ENCODE peak calls at places on chromosomes 2 and 18, in nine cellular contexts. U is nephron progenitor cell, L is body of pancreas, J is A549, M is neural crest cell, O is tibial nerve, A is HFFc6, Y is choroid plexus epithelial cell, F is AG10803. Q is an unnamed sample.

GRCh38 chr2:37149626-37150322 is 7.0 kb downstream of the EIF2AK2 start:
- DNase-seq in U (no peak), L (no peak), J (no peak), M (no peak), O (no peak), A (no peak), Y (peak), F (no peak), Q (no peak)

GRCh38 chr2:33069894-33070651 is 123.3 kb downstream of the LTBP1 start:
- DNase-seq in U (no peak), L (peak), J (peak), M (no peak), O (no peak), A (peak), Y (peak), F (peak), Q (peak)

GRCh38 chr2:197327776-197328169 is 17.2 kb upstream of the ANKRD44 start:
- DNase-seq in U (no peak), L (no peak), J (no peak), M (no peak), O (no peak), A (no peak), Y (no peak), F (no peak), Q (no peak)

GRCh38 chr2:240500561-240501423 is 57.0 kb downstream of the ANKMY1 start:
- DNase-seq in U (no peak), L (no peak), J (no peak), M (no peak), O (no peak), A (no peak), Y (no peak), F (no peak), Q (no peak)

GRCh38 chr18:10147752-10148151 is 233.9 kb downstream of the VAPA start:
- DNase-seq in U (no peak), L (no peak), J (no peak), M (no peak), O (no peak), A (no peak), Y (no peak), F (no peak), Q (no peak)

GRCh38 chr2:240449764-240450531 is 14.5 kb downstream of the GPC1 start:
- DNase-seq in U (peak), L (no peak), J (peak), M (no peak), O (no peak), A (no peak), Y (peak), F (no peak), Q (no peak)

GRCh38 chr2:19272039-19272438 is 86.4 kb downstream of the OSR1 start:
- DNase-seq in U (no peak), L (no peak), J (no peak), M (no peak), O (no peak), A (no peak), Y (no peak), F (no peak), Q (no peak)

GRCh38 chr2:95329891-95330822 is 33.0 kb downstream of the KCNIP3 start:
- DNase-seq in U (no peak), L (no peak), J (no peak), M (no peak), O (no peak), A (no peak), Y (no peak), F (no peak), Q (no peak)

GRCh38 chr2:113770929-113771328 is 14.5 kb upstream of the SLC35F5 start:
- DNase-seq in U (peak), L (no peak), J (no peak), M (no peak), O (no peak), A (no peak), Y (no peak), F (no peak), Q (no peak)

GRCh38 chr2:169247231-169247630 is 115.1 kb downstream of the LRP2 start:
- DNase-seq in U (no peak), L (no peak), J (no peak), M (no peak), O (no peak), A (no peak), Y (no peak), F (no peak), Q (no peak)

GRCh38 chr2:128867936-128868636 is 549.4 kb upstream of the HS6ST1 start:
- DNase-seq in U (no peak), L (no peak), J (no peak), M (no peak), O (no peak), A (no peak), Y (no peak), F (no peak), Q (no peak)

GRCh38 chr2:27809761-27810241 is 38.3 kb downstream of the MRPL33 start:
- DNase-seq in U (no peak), L (no peak), J (peak), M (no peak), O (no peak), A (peak), Y (peak), F (peak), Q (peak)

GRCh38 chr2:163155279-163155883 is 316.8 kb upstream of the KCNH7 start:
- DNase-seq in U (peak), L (no peak), J (peak), M (no peak), O (no peak), A (peak), Y (peak), F (peak), Q (peak)

GRCh38 chr2:46135230-46135555 is 162.0 kb upstream of the EPAS1 start:
- DNase-seq in U (no peak), L (no peak), J (no peak), M (no peak), O (no peak), A (no peak), Y (no peak), F (no peak), Q (peak)

GRCh38 chr2:74534411-74534810 is 4.7 kb downstream of the HTRA2 start:
- DNase-seq in U (no peak), L (no peak), J (no peak), M (no peak), O (no peak), A (no peak), Y (no peak), F (no peak), Q (no peak)

GRCh38 chr2:74531666-74532065 is 1.9 kb downstream of the HTRA2 start:
- DNase-seq in U (no peak), L (no peak), J (no peak), M (no peak), O (no peak), A (no peak), Y (no peak), F (no peak), Q (no peak)

GRCh38 chr2:74533464-74533863 is 3.7 kb downstream of the HTRA2 start:
- DNase-seq in U (no peak), L (no peak), J (no peak), M (no peak), O (no peak), A (no peak), Y (no peak), F (no peak), Q (no peak)

GRCh38 chr2:74530239-74531161 is 767 bp downstream of the HTRA2 start:
- DNase-seq in U (peak), L (peak), J (no peak), M (peak), O (no peak), A (peak), Y (peak), F (peak), Q (peak)

GRCh38 chr2:74532222-74532621 is 2.5 kb downstream of the HTRA2 start:
- DNase-seq in U (no peak), L (no peak), J (peak), M (no peak), O (no peak), A (peak), Y (peak), F (peak), Q (peak)
- TF ChIP-seq CTCF in U (no peak), L (no peak), J (peak), M (no peak), O (no peak), A (peak), Y (no peak), F (peak), Q (peak)

GRCh38 chr18:58661423-58661822 is 9.8 kb upstream of the MALT1 start:
- DNase-seq in U (no peak), L (no peak), J (no peak), M (no peak), O (no peak), A (no peak), Y (peak), F (peak), Q (peak)
- TF ChIP-seq CTCF in U (no peak), L (no peak), J (peak), M (peak), O (no peak), A (peak), Y (peak), F (peak), Q (peak)

DNA sequence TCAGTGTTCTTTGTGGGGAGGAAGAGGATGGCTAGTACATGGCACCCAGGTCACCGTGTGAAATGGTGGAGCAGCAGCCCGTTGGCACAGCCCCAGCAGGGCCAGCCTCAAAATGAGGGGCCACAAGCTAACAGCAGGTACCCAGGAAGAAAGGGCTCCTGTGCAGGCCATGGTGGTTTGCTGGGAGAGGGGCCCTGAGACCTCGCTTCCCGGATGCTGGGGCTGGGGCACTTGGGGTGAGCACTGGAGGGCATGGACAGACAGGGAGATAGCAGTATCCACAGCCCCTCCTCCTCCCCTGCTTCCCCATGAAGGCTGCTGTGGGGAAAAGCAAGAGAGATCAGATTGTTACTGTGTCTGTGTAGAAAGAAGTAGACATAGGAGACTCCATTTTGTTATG is 16.2 kb upstream of the TEX44 start:
- DNase-seq in U (no peak), L (no peak), J (no peak), M (no peak), O (no peak), A (no peak), Y (no peak), F (no peak), Q (no peak)
- TF ChIP-seq CTCF in U (no peak), L (no peak), J (no peak), M (no peak), O (no peak), A (no peak), Y (no peak), F (no peak), Q (no peak)

DNA sequence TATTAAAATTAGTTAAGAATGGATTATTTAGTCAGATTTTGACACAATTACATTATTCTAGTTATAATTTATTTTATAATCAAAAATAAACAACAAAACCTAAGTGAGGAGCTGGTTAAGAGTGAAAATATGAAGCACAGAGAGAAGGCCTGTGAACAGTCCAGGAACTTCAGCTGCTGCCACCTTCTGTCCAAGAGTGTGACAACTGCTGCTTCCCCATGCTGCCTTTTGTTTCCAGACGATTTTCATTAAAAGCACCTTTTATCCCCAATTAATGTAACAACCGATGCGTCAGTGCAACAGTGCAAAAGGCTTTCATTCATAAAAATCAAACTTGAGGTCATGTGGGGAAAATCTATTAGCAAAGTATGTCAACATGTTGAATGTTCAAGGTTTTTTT is 363.6 kb downstream of the CTNNA2 start:
- DNase-seq in U (peak), L (peak), J (peak), M (no peak), O (no peak), A (peak), Y (peak), F (peak), Q (no peak)
- TF ChIP-seq CTCF in U (peak), L (no peak), J (peak), M (peak), O (no peak), A (peak), Y (peak), F (peak), Q (no peak)

GRCh38 chr2:54054271-54054670 is 61.1 kb upstream of the ACYP2 start:
- DNase-seq in U (no peak), L (no peak), J (no peak), M (no peak), O (no peak), A (no peak), Y (no peak), F (no peak), Q (no peak)

GRCh38 chr2:54054774-54055173 is 60.6 kb upstream of the ACYP2 start:
- DNase-seq in U (no peak), L (no peak), J (no peak), M (no peak), O (no peak), A (no peak), Y (no peak), F (no peak), Q (no peak)

GRCh38 chr2:54050445-54050844 is 65.0 kb upstream of the ACYP2 start:
- DNase-seq in U (no peak), L (no peak), J (no peak), M (no peak), O (no peak), A (no peak), Y (no peak), F (no peak), Q (no peak)

GRCh38 chr2:54053830-54054229 is 61.6 kb upstream of the ACYP2 start:
- DNase-seq in U (no peak), L (no peak), J (no peak), M (no peak), O (no peak), A (no peak), Y (no peak), F (no peak), Q (no peak)

GRCh38 chr2:54052825-54053718 is 62.3 kb upstream of the ACYP2 start:
- DNase-seq in U (no peak), L (no peak), J (no peak), M (no peak), O (no peak), A (peak), Y (no peak), F (no peak), Q (no peak)
- TF ChIP-seq CTCF in U (no peak), L (no peak), J (no peak), M (no peak), O (no peak), A (peak), Y (peak), F (peak), Q (peak)

DNA sequence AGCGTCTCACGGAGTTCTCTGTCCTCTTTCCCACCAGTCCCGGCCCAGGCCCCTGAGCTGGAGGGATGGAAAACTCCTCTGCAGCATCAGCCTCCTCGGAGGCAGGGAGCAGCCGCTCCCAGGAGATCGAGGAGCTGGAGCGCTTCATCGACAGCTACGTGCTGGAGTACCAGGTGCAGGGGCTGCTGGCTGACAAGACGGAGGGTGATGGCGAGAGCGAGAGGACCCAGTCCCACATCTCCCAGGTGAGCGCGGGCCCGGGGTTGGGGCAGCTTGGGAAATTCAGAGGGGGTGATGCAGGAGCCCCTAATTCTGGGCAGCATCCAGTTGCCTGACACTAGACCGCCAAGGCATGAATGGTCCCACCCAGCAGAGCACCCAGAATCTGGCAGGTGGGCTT is 80.7 kb downstream of the CTIF start:
- DNase-seq in U (no peak), L (no peak), J (no peak), M (no peak), O (no peak), A (no peak), Y (no peak), F (no peak), Q (no peak)
- TF ChIP-seq CTCF in U (no peak), L (no peak), J (no peak), M (no peak), O (no peak), A (no peak), Y (no peak), F (no peak), Q (no peak)

DNA sequence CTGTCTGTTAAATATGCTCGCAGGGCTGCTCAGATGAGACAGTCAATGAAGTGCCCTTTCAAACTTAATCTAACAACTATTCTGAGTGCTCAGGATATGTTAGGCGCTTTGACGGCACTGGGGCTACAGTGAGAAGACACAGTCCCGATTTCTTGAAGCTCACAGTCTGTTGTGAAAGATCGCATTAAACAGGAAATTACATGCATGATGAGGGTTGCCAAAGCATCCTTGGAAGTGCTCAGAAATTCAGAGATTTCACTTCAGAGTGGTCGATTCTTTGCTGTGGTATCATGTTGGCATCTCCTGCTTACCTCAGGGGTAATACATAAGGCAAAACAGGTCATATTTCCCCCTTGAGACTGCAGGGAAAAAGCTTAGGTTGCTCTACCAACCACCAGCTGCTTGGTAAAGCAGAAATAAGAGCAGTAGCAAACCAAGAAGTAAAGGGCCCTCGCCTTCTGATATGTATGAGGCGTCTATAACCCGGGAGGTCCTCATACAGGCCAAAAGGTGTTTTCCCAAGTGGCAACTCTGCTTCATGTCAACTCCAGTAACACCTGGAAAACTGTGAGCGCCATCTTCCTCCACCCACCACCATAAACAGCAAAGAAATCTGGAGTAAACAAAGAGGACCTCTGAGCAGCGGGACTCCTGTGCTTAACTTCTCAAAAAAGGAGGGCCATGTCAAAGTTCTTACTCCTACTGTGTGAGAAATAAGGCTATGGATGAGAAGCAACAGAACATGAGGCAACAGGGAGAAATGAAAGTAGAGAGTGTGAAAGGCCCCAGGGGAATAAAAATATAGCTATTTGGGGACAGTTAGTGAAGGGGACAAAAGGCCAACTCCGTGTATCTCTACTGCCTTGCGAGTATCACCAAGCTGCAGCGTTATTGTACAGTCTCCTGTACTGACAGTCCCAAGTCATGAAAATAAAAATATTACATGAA is 79.3 kb downstream of the CLHC1 start:
- DNase-seq in U (no peak), L (no peak), J (no peak), M (no peak), O (no peak), A (no peak), Y (peak), F (no peak), Q (no peak)
- TF ChIP-seq CTCF in U (no peak), L (no peak), J (no peak), M (no peak), O (no peak), A (no peak), Y (no peak), F (no peak), Q (no peak)